ENCODE peak calls at places on chromosome 15, in nine cellular contexts. One of them, this sample, is unnamed.

GRCh38 chr15:42145546-42146455 is 10.6 kb downstream of the PLA2G4F start:
- DNase-seq in neural progenitor cell: no peak
- DNase-seq in GM23338: no peak
- DNase-seq in left lung: no peak
- DNase-seq in H1: no peak
- DNase-seq in thoracic aorta: no peak
- DNase-seq in pancreas: no peak
- DNase-seq in cardiac muscle cell: no peak
- DNase-seq in A549: no peak
- DNase-seq in this sample: no peak

GRCh38 chr15:25811481-25811906 is 51.6 kb downstream of the ATP10A start:
- DNase-seq in neural progenitor cell: no peak
- DNase-seq in GM23338: no peak
- DNase-seq in left lung: no peak
- DNase-seq in H1: no peak
- DNase-seq in thoracic aorta: no peak
- DNase-seq in pancreas: no peak
- DNase-seq in cardiac muscle cell: no peak
- DNase-seq in A549: no peak
- DNase-seq in this sample: no peak

GRCh38 chr15:62758126-62758951 is 284.2 kb upstream of the TPM1 start:
- DNase-seq in neural progenitor cell: peak
- DNase-seq in GM23338: peak
- DNase-seq in left lung: no peak
- DNase-seq in H1: no peak
- DNase-seq in thoracic aorta: peak
- DNase-seq in pancreas: no peak
- DNase-seq in cardiac muscle cell: peak
- DNase-seq in A549: peak
- DNase-seq in this sample: peak

GRCh38 chr15:44370830-44371229 is 56.6 kb upstream of the CTDSPL2 start:
- DNase-seq in neural progenitor cell: no peak
- DNase-seq in GM23338: peak
- DNase-seq in left lung: no peak
- DNase-seq in H1: no peak
- DNase-seq in thoracic aorta: no peak
- DNase-seq in pancreas: no peak
- DNase-seq in cardiac muscle cell: no peak
- DNase-seq in A549: no peak
- DNase-seq in this sample: no peak

GRCh38 chr15:70761931-70762468 is 1.4 kb downstream of the UACA start:
- DNase-seq in neural progenitor cell: no peak
- DNase-seq in GM23338: no peak
- DNase-seq in left lung: no peak
- DNase-seq in H1: no peak
- DNase-seq in thoracic aorta: no peak
- DNase-seq in pancreas: no peak
- DNase-seq in cardiac muscle cell: peak
- DNase-seq in A549: no peak
- DNase-seq in this sample: no peak

GRCh38 chr15:63597033-63597790 is at the start of gene FBXL22:
- DNase-seq in neural progenitor cell: no peak
- DNase-seq in GM23338: peak
- DNase-seq in left lung: peak
- DNase-seq in H1: no peak
- DNase-seq in thoracic aorta: no peak
- DNase-seq in pancreas: no peak
- DNase-seq in cardiac muscle cell: peak
- DNase-seq in A549: no peak
- DNase-seq in this sample: peak

GRCh38 chr15:49674370-49674769 is 53.5 kb downstream of the DTWD1 start:
- DNase-seq in neural progenitor cell: no peak
- DNase-seq in GM23338: no peak
- DNase-seq in left lung: no peak
- DNase-seq in H1: no peak
- DNase-seq in thoracic aorta: no peak
- DNase-seq in pancreas: no peak
- DNase-seq in cardiac muscle cell: no peak
- DNase-seq in A549: no peak
- DNase-seq in this sample: no peak

GRCh38 chr15:32998979-32999677 is 195.4 kb downstream of the FMN1 start:
- DNase-seq in neural progenitor cell: no peak
- DNase-seq in GM23338: no peak
- DNase-seq in left lung: no peak
- DNase-seq in H1: no peak
- DNase-seq in thoracic aorta: no peak
- DNase-seq in pancreas: no peak
- DNase-seq in cardiac muscle cell: peak
- DNase-seq in A549: no peak
- DNase-seq in this sample: no peak

GRCh38 chr15:51191072-51191665 is 96.5 kb upstream of the TNFAIP8L3 start:
- DNase-seq in neural progenitor cell: no peak
- DNase-seq in GM23338: no peak
- DNase-seq in left lung: no peak
- DNase-seq in H1: no peak
- DNase-seq in thoracic aorta: no peak
- DNase-seq in pancreas: no peak
- DNase-seq in cardiac muscle cell: no peak
- DNase-seq in A549: no peak
- DNase-seq in this sample: no peak

GRCh38 chr15:46344906-46345305 is 710.1 kb downstream of the SQOR start:
- DNase-seq in neural progenitor cell: no peak
- DNase-seq in GM23338: no peak
- DNase-seq in left lung: no peak
- DNase-seq in H1: no peak
- DNase-seq in thoracic aorta: no peak
- DNase-seq in pancreas: no peak
- DNase-seq in cardiac muscle cell: no peak
- DNase-seq in A549: no peak
- DNase-seq in this sample: no peak

GRCh38 chr15:23869391-23869790 is 182.3 kb upstream of the NDN start:
- DNase-seq in neural progenitor cell: peak
- DNase-seq in GM23338: peak
- DNase-seq in left lung: peak
- DNase-seq in H1: no peak
- DNase-seq in thoracic aorta: no peak
- DNase-seq in pancreas: peak
- DNase-seq in cardiac muscle cell: peak
- DNase-seq in A549: no peak
- DNase-seq in this sample: no peak

GRCh38 chr15:82916161-82916952 is 36.2 kb downstream of the HOMER2 start:
- DNase-seq in neural progenitor cell: no peak
- DNase-seq in GM23338: no peak
- DNase-seq in left lung: no peak
- DNase-seq in H1: no peak
- DNase-seq in thoracic aorta: no peak
- DNase-seq in pancreas: no peak
- DNase-seq in cardiac muscle cell: no peak
- DNase-seq in A549: no peak
- DNase-seq in this sample: no peak

GRCh38 chr15:82918607-82919230 is 33.8 kb downstream of the HOMER2 start:
- DNase-seq in neural progenitor cell: no peak
- DNase-seq in GM23338: no peak
- DNase-seq in left lung: no peak
- DNase-seq in H1: no peak
- DNase-seq in thoracic aorta: no peak
- DNase-seq in pancreas: no peak
- DNase-seq in cardiac muscle cell: no peak
- DNase-seq in A549: no peak
- DNase-seq in this sample: no peak

GRCh38 chr15:82919231-82919886 is 33.2 kb downstream of the HOMER2 start:
- DNase-seq in neural progenitor cell: no peak
- DNase-seq in GM23338: no peak
- DNase-seq in left lung: peak
- DNase-seq in H1: no peak
- DNase-seq in thoracic aorta: no peak
- DNase-seq in pancreas: peak
- DNase-seq in cardiac muscle cell: no peak
- DNase-seq in A549: no peak
- DNase-seq in this sample: peak

GRCh38 chr15:82917252-82917651 is 35.3 kb downstream of the HOMER2 start:
- DNase-seq in neural progenitor cell: no peak
- DNase-seq in GM23338: no peak
- DNase-seq in left lung: no peak
- DNase-seq in H1: no peak
- DNase-seq in thoracic aorta: no peak
- DNase-seq in pancreas: peak
- DNase-seq in cardiac muscle cell: no peak
- DNase-seq in A549: no peak
- DNase-seq in this sample: no peak

GRCh38 chr15:82918162-82918561 is 34.4 kb downstream of the HOMER2 start:
- DNase-seq in neural progenitor cell: no peak
- DNase-seq in GM23338: no peak
- DNase-seq in left lung: no peak
- DNase-seq in H1: no peak
- DNase-seq in thoracic aorta: no peak
- DNase-seq in pancreas: no peak
- DNase-seq in cardiac muscle cell: no peak
- DNase-seq in A549: no peak
- DNase-seq in this sample: no peak
- H3K27ac ChIP-seq in neural progenitor cell: no peak
- H3K27ac ChIP-seq in GM23338: no peak
- H3K27ac ChIP-seq in left lung: no peak
- H3K27ac ChIP-seq in H1: no peak
- H3K27ac ChIP-seq in thoracic aorta: no peak
- H3K27ac ChIP-seq in pancreas: peak
- H3K27ac ChIP-seq in cardiac muscle cell: no peak
- H3K27ac ChIP-seq in A549: no peak
- H3K27ac ChIP-seq in this sample: no peak

DNA sequence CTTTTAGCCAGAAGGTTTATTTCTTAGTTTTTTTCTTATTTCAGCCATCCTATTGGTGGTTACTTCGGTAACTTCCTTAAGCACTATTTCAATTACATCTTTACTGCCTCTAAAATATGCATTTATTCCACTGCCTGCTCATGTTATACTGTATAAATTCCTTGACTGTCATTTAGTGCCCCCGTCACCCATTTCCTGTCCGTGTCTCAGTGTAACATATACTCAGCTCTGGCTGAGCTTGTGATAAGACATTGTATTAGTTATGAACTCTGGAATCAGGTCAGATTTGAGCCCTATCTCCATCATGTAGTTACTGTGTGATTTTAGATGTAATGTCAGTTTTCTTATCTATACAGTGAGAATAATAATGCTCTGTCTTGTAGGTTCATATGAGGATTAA is 24.2 kb downstream of the PIAS1 start:
- DNase-seq in neural progenitor cell: no peak
- DNase-seq in GM23338: no peak
- DNase-seq in left lung: no peak
- DNase-seq in H1: no peak
- DNase-seq in thoracic aorta: no peak
- DNase-seq in pancreas: no peak
- DNase-seq in cardiac muscle cell: no peak
- DNase-seq in A549: no peak
- DNase-seq in this sample: no peak
- H3K4me3 ChIP-seq in neural progenitor cell: no peak
- H3K4me3 ChIP-seq in GM23338: no peak
- H3K4me3 ChIP-seq in left lung: no peak
- H3K4me3 ChIP-seq in H1: no peak
- H3K4me3 ChIP-seq in thoracic aorta: no peak
- H3K4me3 ChIP-seq in pancreas: no peak
- H3K4me3 ChIP-seq in cardiac muscle cell: no peak
- H3K4me3 ChIP-seq in A549: no peak
- H3K4me3 ChIP-seq in this sample: no peak

DNA sequence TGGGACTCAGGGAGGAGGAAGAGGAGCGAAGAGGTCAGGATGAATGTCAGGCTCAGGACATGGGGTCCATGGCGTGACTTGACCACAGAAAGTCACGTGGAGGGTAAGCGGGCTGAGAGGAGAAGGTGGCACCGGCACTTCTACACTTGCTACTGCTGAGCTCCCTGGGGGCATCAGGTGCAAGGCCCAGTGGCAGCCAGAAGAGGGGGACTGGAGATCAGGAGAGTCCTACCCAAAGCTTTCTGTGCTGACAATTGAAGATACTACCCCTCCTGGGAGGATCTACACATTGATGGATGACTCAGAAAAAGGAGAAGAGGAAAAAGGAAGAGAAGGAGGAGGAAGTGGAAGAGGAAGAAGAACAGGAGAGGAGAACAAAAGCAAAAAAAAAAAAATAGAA is 41.3 kb downstream of the MYO5C start:
- DNase-seq in neural progenitor cell: no peak
- DNase-seq in GM23338: peak
- DNase-seq in left lung: no peak
- DNase-seq in H1: no peak
- DNase-seq in thoracic aorta: no peak
- DNase-seq in pancreas: no peak
- DNase-seq in cardiac muscle cell: no peak
- DNase-seq in A549: no peak
- DNase-seq in this sample: no peak
- TF ChIP-seq CTCF in neural progenitor cell: peak
- TF ChIP-seq CTCF in GM23338: peak
- TF ChIP-seq CTCF in left lung: no peak
- TF ChIP-seq CTCF in H1: no peak
- TF ChIP-seq CTCF in thoracic aorta: no peak
- TF ChIP-seq CTCF in pancreas: no peak
- TF ChIP-seq CTCF in cardiac muscle cell: no peak
- TF ChIP-seq CTCF in A549: no peak
- TF ChIP-seq CTCF in this sample: no peak

GRCh38 chr15:58247803-58248503 is 109.8 kb downstream of the AQP9 start:
- DNase-seq in neural progenitor cell: no peak
- DNase-seq in GM23338: no peak
- DNase-seq in left lung: peak
- DNase-seq in H1: no peak
- DNase-seq in thoracic aorta: peak
- DNase-seq in pancreas: no peak
- DNase-seq in cardiac muscle cell: peak
- DNase-seq in A549: no peak
- DNase-seq in this sample: peak

GRCh38 chr15:58244546-58244945 is 106.4 kb downstream of the AQP9 start:
- DNase-seq in neural progenitor cell: no peak
- DNase-seq in GM23338: no peak
- DNase-seq in left lung: no peak
- DNase-seq in H1: no peak
- DNase-seq in thoracic aorta: no peak
- DNase-seq in pancreas: no peak
- DNase-seq in cardiac muscle cell: no peak
- DNase-seq in A549: no peak
- DNase-seq in this sample: no peak

GRCh38 chr15:58248504-58248842 is 110.3 kb downstream of the AQP9 start:
- DNase-seq in neural progenitor cell: no peak
- DNase-seq in GM23338: no peak
- DNase-seq in left lung: no peak
- DNase-seq in H1: no peak
- DNase-seq in thoracic aorta: no peak
- DNase-seq in pancreas: no peak
- DNase-seq in cardiac muscle cell: no peak
- DNase-seq in A549: no peak
- DNase-seq in this sample: no peak

GRCh38 chr15:58243083-58243482 is 104.9 kb downstream of the AQP9 start:
- DNase-seq in neural progenitor cell: no peak
- DNase-seq in GM23338: no peak
- DNase-seq in left lung: no peak
- DNase-seq in H1: no peak
- DNase-seq in thoracic aorta: no peak
- DNase-seq in pancreas: no peak
- DNase-seq in cardiac muscle cell: no peak
- DNase-seq in A549: no peak
- DNase-seq in this sample: no peak

DNA sequence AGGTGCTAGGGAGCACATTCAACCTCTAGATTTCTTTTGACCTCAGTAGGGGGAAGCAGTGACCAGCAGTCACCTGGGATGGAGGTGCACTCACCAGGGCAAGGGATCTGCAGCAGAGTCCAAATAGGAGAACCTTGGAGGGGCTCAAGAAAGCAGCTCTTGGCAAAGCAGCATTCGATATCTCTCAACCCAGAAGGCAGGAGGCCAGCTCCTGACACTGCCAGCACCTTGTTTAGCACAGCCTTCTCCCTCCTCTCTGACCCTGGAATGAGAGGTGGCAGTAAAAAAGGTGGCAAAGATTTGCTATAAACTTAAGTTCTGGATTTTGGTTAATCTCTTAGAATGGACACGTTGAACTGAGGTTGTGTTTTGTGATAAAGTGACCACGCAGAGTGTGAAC is 107.9 kb downstream of the AQP9 start:
- DNase-seq in neural progenitor cell: no peak
- DNase-seq in GM23338: no peak
- DNase-seq in left lung: no peak
- DNase-seq in H1: no peak
- DNase-seq in thoracic aorta: no peak
- DNase-seq in pancreas: no peak
- DNase-seq in cardiac muscle cell: no peak
- DNase-seq in A549: no peak
- DNase-seq in this sample: no peak
- H3K27ac ChIP-seq in neural progenitor cell: no peak
- H3K27ac ChIP-seq in GM23338: no peak
- H3K27ac ChIP-seq in left lung: no peak
- H3K27ac ChIP-seq in H1: no peak
- H3K27ac ChIP-seq in thoracic aorta: no peak
- H3K27ac ChIP-seq in pancreas: no peak
- H3K27ac ChIP-seq in cardiac muscle cell: no peak
- H3K27ac ChIP-seq in A549: no peak
- H3K27ac ChIP-seq in this sample: no peak